ENCODE peak calls at places on chromosomes 16 and 17, in seven cellular contexts. S is fibroblast of lung; E is activated CD8-positive, alpha-beta T cell treated with anti-CD3 and anti-CD28 coated beads for 36 hours; J is BJ; L is HFF-Myc; A is HL-60; U is omental fat pad. X is an unnamed sample.

GRCh38 chr17:81868674-81869220 is 2.4 kb downstream of the ARHGDIA start:
- DNase-seq in E (peak), S (peak), U (no peak), L (no peak), A (peak), J (no peak), X (no peak)

GRCh38 chr17:59753522-59754467 is 46.3 kb downstream of the VMP1 start:
- DNase-seq in S (peak), U (no peak), L (peak), A (peak), J (peak), E (peak), X (no peak)

GRCh38 chr16:22188595-22189442 is 17.3 kb upstream of the EEF2K start:
- DNase-seq in U (no peak), L (peak), S (peak), E (peak), A (peak), J (peak), X (peak)

GRCh38 chr17:48542956-48543853 is 1.7 kb downstream of the HOXB2 start:
- DNase-seq in S (no peak), A (no peak), U (no peak), E (peak), J (no peak), L (no peak), X (no peak)

GRCh38 chr17:79027274-79027924 is 3.4 kb downstream of the C1QTNF1 start:
- DNase-seq in U (no peak), S (no peak), J (no peak), E (no peak), A (no peak), L (no peak), X (no peak)

GRCh38 chr16:79862601-79863000 is 262.1 kb upstream of the MAF start:
- DNase-seq in E (no peak), J (no peak), L (no peak), S (no peak), A (no peak), U (no peak), X (no peak)

GRCh38 chr17:57599271-57600045 is 145.6 kb downstream of the CCDC182 start:
- DNase-seq in J (no peak), E (peak), S (no peak), A (peak), U (no peak), L (no peak), X (no peak)

GRCh38 chr16:2429771-2430663 is 770 bp downstream of the CCNF start:
- DNase-seq in J (no peak), A (peak), L (no peak), E (no peak), S (peak), U (no peak), X (no peak)

GRCh38 chr16:4700380-4700996 is 7.1 kb downstream of the NUDT16L1 start:
- DNase-seq in J (no peak), E (peak), U (no peak), L (no peak), S (no peak), A (no peak), X (no peak)

GRCh38 chr17:60077672-60078519 is 825 bp downstream of the HEATR6 start:
- DNase-seq in S (peak), U (no peak), E (peak), A (peak), L (no peak), J (no peak), X (no peak)

GRCh38 chr17:49618112-49618611 is 42.5 kb downstream of the NXPH3 start:
- DNase-seq in J (no peak), A (no peak), S (peak), L (no peak), E (no peak), U (no peak), X (no peak)

GRCh38 chr17:49610883-49611584 is 35.4 kb downstream of the NXPH3 start:
- DNase-seq in A (no peak), U (no peak), L (no peak), S (no peak), J (no peak), E (no peak), X (no peak)

GRCh38 chr17:49612721-49613120 is 37.0 kb downstream of the NXPH3 start:
- DNase-seq in E (no peak), J (no peak), U (no peak), L (no peak), S (no peak), A (no peak), X (no peak)

GRCh38 chr17:49616546-49617205 is 41.0 kb downstream of the NXPH3 start:
- DNase-seq in S (peak), J (peak), U (no peak), A (peak), L (no peak), E (no peak), X (no peak)

GRCh38 chr17:49616086-49616485 is 40.4 kb downstream of the NXPH3 start:
- DNase-seq in A (no peak), U (no peak), J (no peak), S (no peak), L (no peak), E (no peak), X (no peak)
- TF ChIP-seq CTCF in A (no peak), U (no peak), J (peak), S (peak), L (no peak), E (no peak), X (no peak)

GRCh38 chr16:85285681-85286065 is 173.4 kb upstream of the CIBAR2 start:
- DNase-seq in S (peak), E (no peak), J (no peak), L (no peak), U (no peak), A (no peak), X (no peak)

GRCh38 chr16:85288341-85288868 is 176.1 kb upstream of the CIBAR2 start:
- DNase-seq in L (no peak), J (no peak), U (no peak), S (no peak), A (no peak), E (no peak), X (no peak)

GRCh38 chr16:85288869-85289660 is 176.8 kb upstream of the CIBAR2 start:
- DNase-seq in U (no peak), A (no peak), L (no peak), E (no peak), J (no peak), S (no peak), X (no peak)

GRCh38 chr16:85286066-85286712 is 173.9 kb upstream of the CIBAR2 start:
- DNase-seq in E (no peak), U (no peak), J (no peak), S (peak), A (no peak), L (no peak), X (no peak)

GRCh38 chr16:85286970-85287814 is 174.9 kb upstream of the CIBAR2 start:
- DNase-seq in E (no peak), S (peak), L (no peak), U (no peak), A (no peak), J (no peak), X (no peak)
- TF ChIP-seq CTCF in E (no peak), S (peak), L (peak), U (no peak), A (no peak), J (peak), X (no peak)

DNA sequence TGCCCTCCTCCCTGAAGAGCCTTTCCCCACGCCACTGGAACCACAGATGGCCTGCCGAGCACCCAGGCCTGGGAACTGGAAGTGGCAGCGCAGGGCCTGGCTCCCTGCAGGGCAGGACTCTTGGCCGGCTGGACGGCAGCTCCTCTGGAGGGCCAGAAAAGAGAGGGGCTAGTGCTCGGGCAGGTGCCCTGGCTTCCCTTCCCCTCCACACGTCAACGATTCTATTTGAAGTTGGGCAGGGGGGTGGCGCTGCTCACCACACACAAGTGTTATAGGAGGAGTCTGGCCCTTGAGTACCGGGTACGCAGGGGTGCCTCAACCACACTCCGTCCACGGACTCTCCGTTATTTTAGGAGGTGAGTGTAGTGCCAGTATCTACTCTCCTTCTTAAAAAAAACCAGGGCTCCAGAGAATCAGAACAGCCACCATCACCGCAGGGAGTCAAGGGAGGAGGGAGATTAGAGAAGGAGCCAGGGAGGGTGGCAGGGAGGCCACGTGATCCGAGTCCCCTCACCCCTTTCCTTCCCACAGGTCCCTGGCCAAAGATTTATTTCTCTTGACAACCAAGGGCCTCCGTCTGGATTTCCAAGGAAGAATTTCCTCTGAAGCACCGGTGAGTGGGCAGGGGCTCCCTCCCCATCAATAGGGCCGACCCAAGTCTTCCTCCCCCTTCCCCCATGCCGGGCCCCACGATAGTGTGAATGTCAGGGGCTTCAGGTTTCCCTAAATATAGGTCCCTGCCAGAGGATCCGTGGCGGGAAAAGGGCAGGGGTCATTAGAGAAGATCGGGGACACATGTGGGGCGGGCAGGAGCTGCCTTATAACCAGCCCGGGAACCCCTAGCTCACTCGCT is 1.4 kb upstream of the ALDOA start:
- DNase-seq in J (no peak), E (peak), U (peak), L (no peak), A (peak), S (peak), X (no peak)
- TF ChIP-seq CTCF in J (peak), E (no peak), U (no peak), L (no peak), A (peak), S (peak), X (no peak)

DNA sequence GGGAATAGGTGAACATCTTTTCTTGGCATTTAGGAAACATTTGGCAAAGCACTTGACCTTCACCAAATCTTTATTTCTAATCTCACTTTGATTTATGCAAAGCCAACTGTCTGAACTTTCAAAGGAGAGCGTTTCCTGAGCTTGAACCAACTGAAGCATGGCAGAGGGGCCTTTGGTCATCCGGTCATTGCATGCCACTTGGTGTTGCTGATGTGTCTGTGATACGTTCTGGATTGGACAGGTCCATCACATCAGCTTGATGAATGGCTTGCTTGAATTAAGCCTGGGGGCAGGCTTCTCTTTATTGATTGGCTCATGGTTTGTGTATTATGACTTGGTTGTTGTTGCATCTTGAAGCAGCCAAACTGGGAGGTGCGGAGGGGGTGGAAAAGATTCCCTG is 347.3 kb downstream of the RBFOX1 start:
- DNase-seq in E (no peak), L (no peak), A (no peak), S (no peak), J (no peak), U (no peak), X (no peak)
- TF ChIP-seq CTCF in E (no peak), L (no peak), A (no peak), S (no peak), J (no peak), U (no peak), X (no peak)

DNA sequence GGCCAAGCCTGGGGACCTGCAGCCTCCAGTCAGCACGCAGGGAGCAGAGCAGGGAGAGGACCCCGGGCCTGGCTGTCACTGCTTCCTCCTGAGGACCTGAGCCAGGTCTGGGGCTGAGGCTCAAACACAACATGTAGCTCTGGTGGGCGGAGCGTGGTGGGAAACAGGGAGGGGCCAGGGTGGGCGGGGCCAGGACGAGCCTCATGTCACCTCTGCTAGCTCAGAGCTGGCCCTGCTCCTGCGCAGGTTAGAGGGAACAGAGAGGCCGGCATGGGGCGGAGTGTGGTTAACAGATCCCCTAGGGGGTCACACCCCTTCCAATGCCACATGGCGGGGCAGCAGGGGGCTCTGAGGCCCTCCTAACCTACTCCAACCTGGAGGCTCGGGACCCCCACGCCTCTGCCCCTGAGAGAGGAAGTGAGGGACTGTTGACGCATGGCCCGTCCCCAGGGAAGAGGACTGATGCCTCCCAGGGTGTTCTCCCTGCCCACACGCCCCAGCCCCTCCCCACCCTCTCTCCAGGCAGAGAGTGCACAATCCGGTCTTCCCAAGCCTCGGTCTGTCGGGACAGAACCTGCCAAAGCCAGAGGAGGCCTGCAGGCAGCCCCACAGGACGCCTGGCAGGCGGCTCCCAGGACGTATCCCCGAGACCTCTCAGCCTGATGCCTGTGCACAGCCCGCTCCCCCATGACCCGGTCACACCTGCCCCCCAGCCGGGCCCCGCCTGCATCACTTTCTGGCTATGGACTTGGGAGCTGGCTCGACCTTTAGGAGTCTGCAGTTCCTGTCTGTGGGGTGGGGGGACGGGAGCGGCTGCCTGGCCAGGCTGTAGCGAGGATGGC is 15.2 kb downstream of the PIEZO1 start:
- DNase-seq in U (no peak), E (peak), J (no peak), S (no peak), A (peak), L (no peak), X (no peak)
- TF ChIP-seq CTCF in U (no peak), E (no peak), J (no peak), S (no peak), A (no peak), L (no peak), X (no peak)

GRCh38 chr17:80279895-80280294 is 19.2 kb downstream of the RNF213 start:
- DNase-seq in A (no peak), E (no peak), L (peak), S (peak), U (no peak), J (peak), X (peak)
- TF ChIP-seq CTCF in A (no peak), E (no peak), L (no peak), S (no peak), U (no peak), J (peak), X (no peak)

GRCh38 chr16:31355701-31356100 is 725 bp downstream of the ITGAX start:
- DNase-seq in S (no peak), L (no peak), U (no peak), J (no peak), A (no peak), E (no peak), X (no peak)

GRCh38 chr16:31354394-31355291 is at the start of gene ITGAX:
- DNase-seq in U (no peak), S (peak), L (peak), J (no peak), A (peak), E (peak), X (no peak)

GRCh38 chr16:31356566-31357323 is 1.8 kb downstream of the ITGAX start:
- DNase-seq in L (no peak), E (no peak), S (no peak), A (no peak), U (no peak), J (no peak), X (no peak)

GRCh38 chr16:31360296-31360695 is 5.3 kb downstream of the ITGAX start:
- DNase-seq in L (no peak), E (no peak), S (no peak), J (no peak), U (no peak), A (peak), X (no peak)

GRCh38 chr16:31357324-31358156 is 2.6 kb downstream of the ITGAX start:
- DNase-seq in S (no peak), U (no peak), L (no peak), E (no peak), A (no peak), J (no peak), X (no peak)
- TF ChIP-seq CTCF in S (no peak), U (no peak), L (no peak), E (no peak), A (no peak), J (no peak), X (no peak)

GRCh38 chr16:24580665-24581064 is 41.3 kb downstream of the RBBP6 start:
- DNase-seq in E (no peak), J (no peak), U (no peak), A (no peak), L (peak), S (peak), X (no peak)
- TF ChIP-seq CTCF in E (no peak), J (peak), U (no peak), A (no peak), L (peak), S (peak), X (no peak)